ENCODE peak calls at places on chromosomes 5 and 9, in five cellular contexts. One of them, this sample, is unnamed.

GRCh38 chr9:24516463-24516862 is 29.2 kb downstream of the IZUMO3 start:
- DNase-seq in OCI-LY7: no peak
- DNase-seq in mucosa of descending colon: no peak
- DNase-seq in CD14-positive monocyte: no peak
- DNase-seq in cardiac fibroblast: no peak
- DNase-seq in this sample: no peak

GRCh38 chr5:143446535-143447226 is 43.2 kb upstream of the NR3C1 start:
- DNase-seq in mucosa of descending colon: no peak
- DNase-seq in CD14-positive monocyte: no peak
- DNase-seq in cardiac fibroblast: no peak
- DNase-seq in OCI-LY7: no peak
- DNase-seq in this sample: peak

GRCh38 chr9:129617167-129617566 is 3.7 kb downstream of the C9orf50 start:
- DNase-seq in OCI-LY7: peak
- DNase-seq in mucosa of descending colon: no peak
- DNase-seq in cardiac fibroblast: peak
- DNase-seq in CD14-positive monocyte: no peak
- DNase-seq in this sample: no peak

GRCh38 chr5:1880377-1881272 is 2.1 kb downstream of the IRX4 start:
- DNase-seq in mucosa of descending colon: no peak
- DNase-seq in CD14-positive monocyte: no peak
- DNase-seq in cardiac fibroblast: no peak
- DNase-seq in OCI-LY7: no peak
- DNase-seq in this sample: no peak

GRCh38 chr9:14692536-14692917 is 705 bp downstream of the ZDHHC21 start:
- DNase-seq in OCI-LY7: peak
- DNase-seq in CD14-positive monocyte: no peak
- DNase-seq in mucosa of descending colon: no peak
- DNase-seq in cardiac fibroblast: no peak
- DNase-seq in this sample: no peak

GRCh38 chr9:91047993-91048607 is 246.5 kb downstream of the SYK start:
- DNase-seq in mucosa of descending colon: no peak
- DNase-seq in OCI-LY7: no peak
- DNase-seq in CD14-positive monocyte: no peak
- DNase-seq in cardiac fibroblast: peak
- DNase-seq in this sample: no peak

GRCh38 chr9:122897969-122898368 is 7.2 kb downstream of the RC3H2 start:
- DNase-seq in OCI-LY7: peak
- DNase-seq in CD14-positive monocyte: no peak
- DNase-seq in cardiac fibroblast: peak
- DNase-seq in mucosa of descending colon: no peak
- DNase-seq in this sample: no peak

GRCh38 chr5:30650311-30650710 is 543.2 kb upstream of the CDH6 start:
- DNase-seq in cardiac fibroblast: no peak
- DNase-seq in OCI-LY7: no peak
- DNase-seq in CD14-positive monocyte: no peak
- DNase-seq in mucosa of descending colon: no peak
- DNase-seq in this sample: no peak

GRCh38 chr9:70901013-70901412 is 220.4 kb downstream of the TRPM3 start:
- DNase-seq in mucosa of descending colon: no peak
- DNase-seq in CD14-positive monocyte: no peak
- DNase-seq in OCI-LY7: no peak
- DNase-seq in cardiac fibroblast: peak
- DNase-seq in this sample: no peak

GRCh38 chr9:70403166-70403565 is 11.3 kb downstream of the KLF9 start:
- DNase-seq in OCI-LY7: no peak
- DNase-seq in mucosa of descending colon: no peak
- DNase-seq in cardiac fibroblast: no peak
- DNase-seq in CD14-positive monocyte: no peak
- DNase-seq in this sample: no peak

GRCh38 chr9:118786877-118787276 is 582.4 kb downstream of the BRINP1 start:
- DNase-seq in mucosa of descending colon: no peak
- DNase-seq in cardiac fibroblast: no peak
- DNase-seq in OCI-LY7: no peak
- DNase-seq in CD14-positive monocyte: no peak
- DNase-seq in this sample: no peak

GRCh38 chr5:155260798-155261197 is 247.2 kb downstream of the KIF4B start:
- DNase-seq in mucosa of descending colon: no peak
- DNase-seq in cardiac fibroblast: no peak
- DNase-seq in OCI-LY7: peak
- DNase-seq in CD14-positive monocyte: no peak
- DNase-seq in this sample: peak

GRCh38 chr9:128523199-128523925 is 18.8 kb downstream of the GLE1 start:
- DNase-seq in cardiac fibroblast: peak
- DNase-seq in mucosa of descending colon: no peak
- DNase-seq in OCI-LY7: no peak
- DNase-seq in CD14-positive monocyte: no peak
- DNase-seq in this sample: no peak

GRCh38 chr9:27108981-27109541 is at the start of gene TEK:
- DNase-seq in CD14-positive monocyte: no peak
- DNase-seq in OCI-LY7: no peak
- DNase-seq in cardiac fibroblast: peak
- DNase-seq in mucosa of descending colon: no peak
- DNase-seq in this sample: no peak

GRCh38 chr5:179138568-179138925 is 78.4 kb downstream of the ZNF354C start:
- DNase-seq in cardiac fibroblast: no peak
- DNase-seq in CD14-positive monocyte: no peak
- DNase-seq in mucosa of descending colon: no peak
- DNase-seq in OCI-LY7: no peak
- DNase-seq in this sample: no peak

GRCh38 chr5:176388003-176388340 is 426 bp downstream of the NOP16 start:
- DNase-seq in mucosa of descending colon: no peak
- DNase-seq in CD14-positive monocyte: no peak
- DNase-seq in cardiac fibroblast: peak
- DNase-seq in OCI-LY7: peak
- DNase-seq in this sample: no peak

GRCh38 chr9:22052376-22052945 is 43.4 kb upstream of the CDKN2B start:
- DNase-seq in CD14-positive monocyte: no peak
- DNase-seq in mucosa of descending colon: no peak
- DNase-seq in cardiac fibroblast: peak
- DNase-seq in OCI-LY7: no peak
- DNase-seq in this sample: peak

GRCh38 chr9:110926828-110927227 is 111.4 kb downstream of the LPAR1 start:
- DNase-seq in cardiac fibroblast: no peak
- DNase-seq in OCI-LY7: no peak
- DNase-seq in CD14-positive monocyte: no peak
- DNase-seq in mucosa of descending colon: no peak
- DNase-seq in this sample: no peak

GRCh38 chr9:122374885-122375420 is 4.1 kb downstream of the PTGS1 start:
- DNase-seq in CD14-positive monocyte: no peak
- DNase-seq in cardiac fibroblast: peak
- DNase-seq in mucosa of descending colon: peak
- DNase-seq in OCI-LY7: no peak
- DNase-seq in this sample: no peak

GRCh38 chr5:127938746-127939145 is 144.8 kb upstream of the SLC12A2 start:
- DNase-seq in mucosa of descending colon: no peak
- DNase-seq in CD14-positive monocyte: no peak
- DNase-seq in OCI-LY7: no peak
- DNase-seq in cardiac fibroblast: no peak
- DNase-seq in this sample: no peak

GRCh38 chr9:37624073-37624472 is 26.7 kb upstream of the FRMPD1 start:
- DNase-seq in CD14-positive monocyte: no peak
- DNase-seq in OCI-LY7: no peak
- DNase-seq in cardiac fibroblast: no peak
- DNase-seq in mucosa of descending colon: no peak
- DNase-seq in this sample: no peak

GRCh38 chr9:28866951-28867350 is 1293.7 kb upstream of the C9orf72 start:
- DNase-seq in mucosa of descending colon: no peak
- DNase-seq in OCI-LY7: no peak
- DNase-seq in CD14-positive monocyte: no peak
- DNase-seq in cardiac fibroblast: peak
- DNase-seq in this sample: no peak

GRCh38 chr5:55691265-55692105 is 20.6 kb downstream of the SLC38A9 start:
- DNase-seq in cardiac fibroblast: peak
- DNase-seq in CD14-positive monocyte: no peak
- DNase-seq in OCI-LY7: peak
- DNase-seq in mucosa of descending colon: no peak
- DNase-seq in this sample: peak

GRCh38 chr9:98500337-98500919 is 208.3 kb downstream of the GABBR2 start:
- DNase-seq in cardiac fibroblast: no peak
- DNase-seq in OCI-LY7: no peak
- DNase-seq in mucosa of descending colon: no peak
- DNase-seq in CD14-positive monocyte: no peak
- DNase-seq in this sample: no peak

GRCh38 chr5:69275563-69275962 is 40.9 kb downstream of the CDK7 start:
- DNase-seq in cardiac fibroblast: no peak
- DNase-seq in OCI-LY7: no peak
- DNase-seq in CD14-positive monocyte: no peak
- DNase-seq in mucosa of descending colon: no peak
- DNase-seq in this sample: no peak

GRCh38 chr5:5619546-5619945 is 197.1 kb downstream of the ICE1 start:
- DNase-seq in OCI-LY7: no peak
- DNase-seq in mucosa of descending colon: no peak
- DNase-seq in cardiac fibroblast: no peak
- DNase-seq in CD14-positive monocyte: no peak
- DNase-seq in this sample: no peak

GRCh38 chr9:134403682-134404301 is 77.5 kb downstream of the RXRA start:
- DNase-seq in cardiac fibroblast: peak
- DNase-seq in OCI-LY7: no peak
- DNase-seq in mucosa of descending colon: peak
- DNase-seq in CD14-positive monocyte: peak
- DNase-seq in this sample: no peak

GRCh38 chr9:91038483-91039124 is 237.0 kb downstream of the SYK start:
- DNase-seq in CD14-positive monocyte: no peak
- DNase-seq in OCI-LY7: no peak
- DNase-seq in mucosa of descending colon: no peak
- DNase-seq in cardiac fibroblast: no peak
- DNase-seq in this sample: no peak

GRCh38 chr5:113663879-113664278 is 150.4 kb downstream of the YTHDC2 start:
- DNase-seq in mucosa of descending colon: peak
- DNase-seq in cardiac fibroblast: peak
- DNase-seq in CD14-positive monocyte: no peak
- DNase-seq in OCI-LY7: peak
- DNase-seq in this sample: peak

GRCh38 chr5:16819522-16820167 is 116.4 kb downstream of the MYO10 start:
- DNase-seq in cardiac fibroblast: peak
- DNase-seq in CD14-positive monocyte: no peak
- DNase-seq in mucosa of descending colon: no peak
- DNase-seq in OCI-LY7: no peak
- DNase-seq in this sample: no peak

GRCh38 chr5:134135091-134135655 is 20.7 kb downstream of the TCF7 start:
- DNase-seq in OCI-LY7: no peak
- DNase-seq in mucosa of descending colon: no peak
- DNase-seq in cardiac fibroblast: no peak
- DNase-seq in CD14-positive monocyte: peak
- DNase-seq in this sample: no peak

GRCh38 chr9:69678843-69679538 is 6.8 kb upstream of the APBA1 start:
- DNase-seq in cardiac fibroblast: no peak
- DNase-seq in CD14-positive monocyte: no peak
- DNase-seq in mucosa of descending colon: no peak
- DNase-seq in OCI-LY7: no peak
- DNase-seq in this sample: no peak

GRCh38 chr9:108671156-108671555 is 184.6 kb downstream of the ACTL7B start:
- DNase-seq in cardiac fibroblast: peak
- DNase-seq in mucosa of descending colon: no peak
- DNase-seq in OCI-LY7: no peak
- DNase-seq in CD14-positive monocyte: no peak
- DNase-seq in this sample: no peak

GRCh38 chr5:64914396-64914795 is 145.7 kb downstream of the CWC27 start:
- DNase-seq in OCI-LY7: no peak
- DNase-seq in CD14-positive monocyte: no peak
- DNase-seq in cardiac fibroblast: peak
- DNase-seq in mucosa of descending colon: no peak
- DNase-seq in this sample: no peak

DNA sequence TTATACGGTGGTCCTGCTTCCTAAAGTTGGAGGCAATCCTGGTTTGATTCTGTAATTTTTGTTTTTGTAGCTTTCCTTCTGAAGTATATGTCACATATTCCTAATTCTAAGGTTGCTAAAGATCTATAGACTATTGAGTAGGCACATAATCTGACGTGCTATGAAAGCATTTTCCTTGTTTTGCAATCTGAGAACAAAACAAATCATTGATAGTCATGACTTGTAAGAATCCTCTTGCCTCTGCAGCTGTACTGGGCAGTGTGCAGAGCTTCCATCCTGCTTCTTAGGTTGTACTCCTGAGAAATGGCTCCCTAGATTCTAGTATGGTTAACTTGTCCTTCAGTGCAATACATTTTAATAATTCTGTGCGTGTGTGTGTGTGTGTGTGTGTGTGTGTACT is 35.4 kb downstream of the SEMA6A start:
- DNase-seq in OCI-LY7: no peak
- DNase-seq in CD14-positive monocyte: no peak
- DNase-seq in mucosa of descending colon: no peak
- DNase-seq in cardiac fibroblast: no peak
- DNase-seq in this sample: no peak
- TF ChIP-seq CTCF in OCI-LY7: no peak
- TF ChIP-seq CTCF in CD14-positive monocyte: no peak
- TF ChIP-seq CTCF in mucosa of descending colon: no peak
- TF ChIP-seq CTCF in cardiac fibroblast: no peak
- TF ChIP-seq CTCF in this sample: no peak

DNA sequence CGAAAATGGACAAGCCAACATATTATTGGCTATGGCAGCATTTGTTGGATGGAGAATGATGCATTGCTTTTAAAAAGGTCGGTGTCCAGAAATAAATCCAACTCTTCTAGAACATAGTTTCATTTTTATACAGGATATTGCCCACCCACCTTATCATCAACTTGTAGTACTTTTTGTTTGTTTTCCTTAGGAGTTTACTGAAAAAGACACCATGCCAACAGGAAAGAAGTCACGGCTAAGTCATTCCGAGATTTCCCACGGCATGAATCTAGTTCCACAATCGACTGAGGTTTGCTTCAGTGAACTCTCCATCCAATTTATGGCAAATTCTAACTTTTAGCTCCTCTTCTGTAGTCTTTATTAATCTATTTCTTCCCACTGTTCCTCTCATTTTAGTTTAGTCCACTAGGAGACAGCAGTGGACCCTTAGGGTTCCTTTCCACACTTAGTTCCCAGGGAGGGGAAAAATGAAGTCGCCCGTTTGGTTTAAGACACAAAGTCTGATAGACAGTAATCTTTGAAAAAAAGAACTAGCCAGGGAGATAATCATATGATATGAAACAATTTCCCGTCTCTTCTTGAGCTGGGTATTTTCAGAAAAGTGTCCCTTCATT is 237.5 kb downstream of the AP3B1 start:
- DNase-seq in cardiac fibroblast: peak
- DNase-seq in CD14-positive monocyte: no peak
- DNase-seq in mucosa of descending colon: no peak
- DNase-seq in OCI-LY7: no peak
- DNase-seq in this sample: no peak
- TF ChIP-seq CTCF in cardiac fibroblast: peak
- TF ChIP-seq CTCF in CD14-positive monocyte: no peak
- TF ChIP-seq CTCF in mucosa of descending colon: no peak
- TF ChIP-seq CTCF in OCI-LY7: no peak
- TF ChIP-seq CTCF in this sample: no peak

GRCh38 chr5:181187500-181188213 is 17.3 kb downstream of the TRIM7 start:
- DNase-seq in cardiac fibroblast: peak
- DNase-seq in OCI-LY7: peak
- DNase-seq in CD14-positive monocyte: peak
- DNase-seq in mucosa of descending colon: peak
- DNase-seq in this sample: no peak
- TF ChIP-seq CTCF in cardiac fibroblast: peak
- TF ChIP-seq CTCF in OCI-LY7: peak
- TF ChIP-seq CTCF in CD14-positive monocyte: peak
- TF ChIP-seq CTCF in mucosa of descending colon: no peak
- TF ChIP-seq CTCF in this sample: no peak

DNA sequence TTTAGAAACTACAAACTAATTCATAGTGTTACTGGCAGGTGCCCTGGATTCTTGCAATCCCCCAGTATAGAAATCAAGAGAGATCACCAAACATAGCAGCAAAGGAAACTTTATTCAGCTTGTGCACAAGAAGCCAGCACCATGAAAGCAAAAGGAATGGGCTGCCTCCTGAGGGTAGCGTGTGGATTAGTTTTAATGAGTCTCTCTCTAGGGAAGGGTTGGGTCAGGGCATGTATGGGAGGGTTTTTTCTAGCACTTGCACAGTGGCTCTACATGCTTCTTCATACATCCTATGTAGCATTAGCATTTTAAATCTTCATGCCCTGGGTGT is 38.4 kb downstream of the LYRM7 start:
- DNase-seq in cardiac fibroblast: no peak
- DNase-seq in OCI-LY7: no peak
- DNase-seq in CD14-positive monocyte: no peak
- DNase-seq in mucosa of descending colon: no peak
- DNase-seq in this sample: no peak
- TF ChIP-seq CTCF in cardiac fibroblast: no peak
- TF ChIP-seq CTCF in OCI-LY7: no peak
- TF ChIP-seq CTCF in CD14-positive monocyte: no peak
- TF ChIP-seq CTCF in mucosa of descending colon: no peak
- TF ChIP-seq CTCF in this sample: no peak

This sample was measured in GM13977.